ENCODE peak calls at places on chromosome 15, in five cellular contexts. I is HepG2, E is stomach, B is GM23338, L is HCT116. Z is an unnamed sample.

GRCh38 chr15:33540174-33540573 is 229.4 kb downstream of the RYR3 start:
- DNase-seq in I (no peak), E (no peak), B (no peak), L (no peak), Z (no peak)

GRCh38 chr15:77607111-77607893 is 25.4 kb downstream of the LINGO1 start:
- DNase-seq in I (no peak), E (no peak), B (no peak), L (no peak), Z (no peak)

GRCh38 chr15:88255496-88256171 is 905 bp downstream of the NTRK3 start:
- DNase-seq in I (no peak), E (no peak), B (peak; percentile 81), L (no peak), Z (peak; percentile 38)

GRCh38 chr15:31503758-31504461 is 177.3 kb downstream of the KLF13 start:
- DNase-seq in I (no peak), E (no peak), B (no peak), L (no peak), Z (no peak)

GRCh38 chr15:101540480-101541239 is 51.2 kb upstream of the PCSK6 start:
- DNase-seq in I (peak; percentile 65), E (no peak), B (no peak), L (no peak), Z (no peak)

GRCh38 chr15:35289029-35289617 is 204.0 kb upstream of the NANOGP8 start:
- DNase-seq in I (peak; percentile 44), E (no peak), B (peak; percentile 79), L (peak; percentile 55), Z (peak; percentile 9)

GRCh38 chr15:100686725-100687488 is 84.5 kb downstream of the ASB7 start:
- DNase-seq in I (no peak), E (no peak), B (no peak), L (no peak), Z (no peak)

GRCh38 chr15:81480645-81481053 is 106.6 kb upstream of the TMC3 start:
- DNase-seq in I (peak; percentile 31), E (no peak), B (peak; percentile 78), L (peak; percentile 24), Z (peak; percentile 56)

GRCh38 chr15:29128671-29129070 is 141.0 kb downstream of the NSMCE3 start:
- DNase-seq in I (no peak), E (no peak), B (no peak), L (no peak), Z (no peak)

GRCh38 chr15:97009036-97009555 is 678.6 kb downstream of the NR2F2 start:
- DNase-seq in I (no peak), E (no peak), B (no peak), L (no peak), Z (no peak)

GRCh38 chr15:101258238-101259144 is 6.6 kb upstream of the CHSY1 start:
- DNase-seq in I (peak; percentile 57), E (peak; percentile 71), B (peak; percentile 88), L (peak; percentile 51), Z (peak; percentile 60)

GRCh38 chr15:81075272-81075671 is 58.8 kb upstream of the CFAP161 start:
- DNase-seq in I (no peak), E (no peak), B (no peak), L (no peak), Z (no peak)

GRCh38 chr15:74869726-74870407 is 3.3 kb downstream of the SCAMP2 start:
- DNase-seq in I (no peak), E (peak; percentile 62), B (no peak), L (no peak), Z (no peak)

GRCh38 chr15:100167884-100168375 is 173.8 kb downstream of the ADAMTS17 start:
- DNase-seq in I (no peak), E (no peak), B (no peak), L (no peak), Z (no peak)

GRCh38 chr15:85974742-85975141 is 104.9 kb upstream of the AGBL1 start:
- DNase-seq in I (no peak), E (no peak), B (no peak), L (no peak), Z (no peak)

GRCh38 chr15:73765778-73766177 is 12.6 kb upstream of the INSYN1 start:
- DNase-seq in I (no peak), E (no peak), B (no peak), L (no peak), Z (no peak)

GRCh38 chr15:78007965-78008886 is 69.3 kb downstream of the TBC1D2B start:
- DNase-seq in I (no peak), E (peak; percentile 92), B (no peak), L (no peak), Z (peak; percentile 63)

GRCh38 chr15:64149424-64150235 is 1.9 kb upstream of the SNX22 start:
- DNase-seq in I (no peak), E (no peak), B (peak; percentile 75), L (no peak), Z (no peak)

GRCh38 chr15:71440479-71441071 is 325.3 kb downstream of the THSD4 start:
- DNase-seq in I (peak; percentile 27), E (no peak), B (peak; percentile 59), L (peak; percentile 68), Z (no peak)

GRCh38 chr15:101288905-101289513 is 6.0 kb downstream of the SNRPA1 start:
- DNase-seq in I (peak; percentile 50), E (no peak), B (peak; percentile 81), L (peak; percentile 42), Z (no peak)

GRCh38 chr15:42031211-42031915 is 10.5 kb upstream of the PLA2G4E start:
- DNase-seq in I (no peak), E (no peak), B (no peak), L (no peak), Z (peak; percentile 47)

GRCh38 chr15:65077981-65078352 is 1.4 kb downstream of the KBTBD13 start:
- DNase-seq in I (no peak), E (peak; percentile 79), B (peak; percentile 94), L (peak; percentile 48), Z (no peak)

DNA sequence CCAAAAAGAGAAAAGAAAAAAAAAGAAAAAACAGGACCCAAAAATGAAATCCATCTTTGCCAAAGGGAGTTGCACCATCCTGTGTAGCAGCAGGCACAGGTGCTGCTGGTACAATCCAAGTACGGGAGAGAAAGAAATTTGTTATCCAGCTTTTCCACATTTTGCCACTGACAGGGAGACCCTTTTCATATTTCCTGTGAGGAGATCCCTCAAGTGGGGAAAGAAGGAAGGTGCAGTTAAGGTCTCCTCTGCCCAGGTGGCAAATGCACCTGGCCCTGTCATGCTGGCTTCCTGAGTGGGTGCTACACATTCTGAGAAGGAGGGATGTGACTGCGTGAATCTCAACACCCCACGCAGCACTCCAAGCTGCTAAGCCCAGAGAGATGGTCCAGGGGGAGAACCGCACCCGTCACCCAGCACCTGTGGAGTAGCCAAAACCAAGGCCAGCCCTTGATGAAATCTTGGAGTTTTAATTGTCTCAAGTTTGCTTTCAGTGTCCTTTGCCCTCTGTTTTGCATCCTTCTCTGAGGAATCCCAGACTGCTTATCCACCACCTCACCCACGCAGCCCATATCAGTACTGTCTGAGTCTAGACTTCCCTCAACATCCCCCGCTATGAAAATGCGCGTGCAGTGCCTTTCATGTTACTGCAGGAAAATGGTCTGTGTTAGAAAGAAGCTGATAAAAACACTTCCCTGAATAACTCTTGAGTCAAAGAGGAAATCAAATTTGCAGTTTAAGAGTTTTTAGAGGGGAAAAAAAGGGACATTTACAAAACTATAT is 141.9 kb upstream of the THBS1 start:
- DNase-seq in I (peak; percentile 34), E (no peak), B (no peak), L (no peak), Z (no peak)
- TF ChIP-seq CTCF in I (peak; percentile 40), E (no peak), B (peak; percentile 51), L (peak; percentile 27), Z (no peak)

DNA sequence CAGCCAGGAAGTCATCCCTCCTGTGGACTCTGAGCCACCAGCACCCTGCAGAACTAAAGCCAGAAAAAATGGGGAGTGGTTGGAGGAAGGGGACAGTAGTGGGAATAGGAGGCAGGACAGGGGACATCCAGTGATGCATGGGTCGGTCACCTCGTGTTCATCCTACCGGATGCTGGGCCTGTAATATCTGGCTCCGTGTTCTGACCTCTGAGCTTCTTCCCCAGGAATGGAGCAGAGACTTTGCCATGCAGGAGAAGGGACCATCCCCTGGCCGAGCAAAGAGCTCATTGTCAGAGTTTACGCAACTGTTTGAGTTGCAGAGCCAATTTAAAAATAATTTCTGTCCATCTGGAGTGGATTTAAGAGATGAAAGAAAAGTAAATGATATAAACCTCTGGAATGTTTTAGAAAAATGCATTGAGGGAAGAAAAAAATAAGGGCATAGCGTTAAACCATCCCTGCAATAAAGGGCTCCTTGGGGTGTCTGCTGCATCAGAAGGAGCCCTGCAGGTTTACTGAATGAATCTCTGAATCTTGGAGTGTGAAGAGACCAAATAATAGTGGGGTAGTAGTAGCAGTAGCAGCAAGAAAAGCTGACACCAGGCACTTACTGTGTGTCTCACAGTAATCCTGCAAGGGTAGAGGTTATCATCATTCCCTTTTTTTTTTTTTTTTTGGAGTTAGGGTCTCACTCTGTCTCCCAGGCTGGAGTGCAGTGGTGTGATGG is 70.9 kb downstream of the AAGAB start:
- DNase-seq in I (peak; percentile 84), E (no peak), B (no peak), L (no peak), Z (no peak)
- TF ChIP-seq POLR2AphosphoS5 in I (no peak), E (no peak), B (no peak), L (no peak), Z (peak; percentile 11)

DNA sequence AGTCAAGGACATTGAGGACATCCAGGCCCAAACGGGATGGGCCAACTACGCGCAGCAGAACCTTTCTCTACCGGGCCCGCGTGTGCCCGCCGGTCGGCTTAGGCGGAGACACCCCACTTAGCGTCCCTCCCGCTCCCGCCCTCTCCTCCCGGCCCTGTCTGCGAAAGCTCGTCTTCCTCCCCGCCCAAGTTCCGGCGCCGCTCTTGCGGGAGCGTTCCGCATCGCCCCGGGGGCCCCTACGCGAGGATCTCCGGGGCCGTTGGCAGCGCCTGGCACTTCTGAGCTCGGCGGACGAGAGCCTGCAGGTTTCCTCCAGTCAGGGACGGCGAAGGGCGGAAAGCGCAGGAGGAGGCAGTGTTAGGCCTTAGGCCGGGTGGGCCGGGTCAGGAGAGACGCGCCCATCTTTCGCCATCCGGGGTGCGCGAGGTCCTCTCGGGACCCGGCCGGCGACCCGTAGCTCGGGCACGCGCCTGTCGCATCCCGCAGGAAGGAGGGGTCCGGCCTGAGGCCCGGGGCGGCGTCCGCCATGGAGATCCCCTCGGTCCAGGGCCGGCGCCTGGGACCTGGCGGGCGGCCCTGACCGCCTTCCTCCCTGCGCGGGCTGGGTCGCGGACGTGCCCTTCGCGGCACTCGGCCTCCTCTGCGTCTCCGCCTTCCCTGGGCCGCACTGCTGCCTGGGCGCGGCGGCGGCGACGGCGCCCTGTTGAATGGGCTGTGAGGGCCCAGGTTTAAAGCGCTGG is at the start of gene FEM1B:
- DNase-seq in I (peak; percentile 83), E (peak; percentile 90), B (peak; percentile 94), L (peak; percentile 81), Z (peak; percentile 88)
- TF ChIP-seq CTCF in I (no peak), E (peak; percentile 16), B (no peak), L (no peak), Z (no peak)

DNA sequence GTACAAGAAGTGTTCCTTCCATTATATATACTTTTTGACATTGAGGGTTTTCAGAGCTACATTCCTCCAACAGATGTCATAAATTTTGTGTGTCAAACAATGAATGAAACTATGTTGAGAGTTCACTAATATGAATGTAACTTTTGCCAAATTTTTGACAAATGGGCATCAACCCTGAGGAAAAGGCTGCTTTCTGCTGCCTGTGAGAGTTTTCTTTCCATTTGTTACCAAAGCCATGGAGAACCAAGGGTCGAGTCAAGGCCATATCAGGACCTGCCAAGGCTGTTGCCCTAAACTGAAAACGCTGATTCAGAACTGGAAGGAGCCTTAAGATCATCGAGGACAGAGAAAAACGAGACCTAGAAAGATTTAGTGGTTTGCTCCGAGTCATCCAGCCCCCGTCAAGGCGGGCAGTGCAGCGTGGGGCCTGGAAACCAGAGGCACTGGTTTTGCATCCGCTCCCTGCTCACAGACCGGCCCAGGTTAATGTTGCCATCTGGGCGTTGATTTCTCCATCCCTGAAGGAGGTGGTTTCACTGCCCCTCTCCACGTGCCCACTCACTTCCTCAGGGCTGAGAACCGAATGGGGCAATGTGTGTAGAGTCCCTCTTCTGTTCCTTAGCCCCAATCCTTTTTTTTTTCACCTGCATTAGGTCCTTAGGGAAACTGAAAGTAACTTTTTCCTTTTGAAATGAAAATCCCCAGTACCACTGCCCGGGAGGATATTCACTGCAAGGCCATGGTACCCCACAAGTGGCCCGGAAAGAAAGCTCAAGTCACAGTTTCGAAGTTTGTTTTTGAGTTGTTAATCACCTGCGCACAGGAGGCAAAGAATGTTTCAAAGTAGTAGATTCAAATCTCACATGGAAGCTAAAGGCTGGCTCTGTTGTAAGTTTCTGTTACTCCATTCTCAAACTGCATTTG is 32.8 kb downstream of the TPM1 start:
- DNase-seq in I (no peak), E (no peak), B (peak; percentile 61), L (no peak), Z (no peak)
- TF ChIP-seq POLR2AphosphoS5 in I (no peak), E (no peak), B (no peak), L (no peak), Z (no peak)